ENCODE peak calls at places on chromosome 15, in five cellular contexts. One of them, this sample, is unnamed. For H3K4me1 and H3K27me3, the result is how much of the 10 kb centered on the place peaks cover.

GRCh38 chr15:58839485-58839884 is 68.4 kb downstream of the MINDY2 start:
- DNase-seq in uterus: no peak
- DNase-seq in IMR-90: peak
- DNase-seq in lung: no peak
- DNase-seq in naive thymus-derived CD4-positive, alpha-beta T cell: no peak
- DNase-seq in this sample: no peak

GRCh38 chr15:24954783-24955548 is at the start of the genes SNRPN and SNURF:
- DNase-seq in uterus: peak
- DNase-seq in IMR-90: peak
- DNase-seq in lung: peak
- DNase-seq in naive thymus-derived CD4-positive, alpha-beta T cell: peak
- DNase-seq in this sample: peak

GRCh38 chr15:85709250-85709649 is 85.5 kb downstream of the KLHL25 start:
- DNase-seq in uterus: no peak
- DNase-seq in IMR-90: no peak
- DNase-seq in lung: no peak
- DNase-seq in naive thymus-derived CD4-positive, alpha-beta T cell: no peak
- DNase-seq in this sample: no peak

GRCh38 chr15:76987896-76988860 is 6.7 kb upstream of the PSTPIP1 start:
- DNase-seq in uterus: no peak
- DNase-seq in IMR-90: no peak
- DNase-seq in lung: no peak
- DNase-seq in naive thymus-derived CD4-positive, alpha-beta T cell: peak
- DNase-seq in this sample: peak

GRCh38 chr15:101207867-101208288 is 44.0 kb downstream of the CHSY1 start:
- DNase-seq in uterus: no peak
- DNase-seq in IMR-90: peak
- DNase-seq in lung: no peak
- DNase-seq in naive thymus-derived CD4-positive, alpha-beta T cell: no peak
- DNase-seq in this sample: no peak

GRCh38 chr15:87653646-87654045 is 602.9 kb downstream of the NTRK3 start:
- DNase-seq in uterus: no peak
- DNase-seq in IMR-90: no peak
- DNase-seq in lung: no peak
- DNase-seq in naive thymus-derived CD4-positive, alpha-beta T cell: no peak
- DNase-seq in this sample: no peak

GRCh38 chr15:55907797-55908196 is 85.6 kb downstream of the NEDD4 start:
- DNase-seq in uterus: no peak
- DNase-seq in IMR-90: peak
- DNase-seq in lung: no peak
- DNase-seq in naive thymus-derived CD4-positive, alpha-beta T cell: no peak
- DNase-seq in this sample: no peak

GRCh38 chr15:88255496-88256171 is 905 bp downstream of the NTRK3 start:
- DNase-seq in uterus: peak
- DNase-seq in IMR-90: peak
- DNase-seq in lung: no peak
- DNase-seq in naive thymus-derived CD4-positive, alpha-beta T cell: no peak
- DNase-seq in this sample: no peak

GRCh38 chr15:34732430-34732829 is 22.4 kb downstream of the GJD2 start:
- DNase-seq in uterus: no peak
- DNase-seq in IMR-90: no peak
- DNase-seq in lung: no peak
- DNase-seq in naive thymus-derived CD4-positive, alpha-beta T cell: no peak
- DNase-seq in this sample: no peak

GRCh38 chr15:23572844-23573243 is 7.4 kb downstream of the MKRN3 start:
- DNase-seq in uterus: no peak
- DNase-seq in IMR-90: no peak
- DNase-seq in lung: no peak
- DNase-seq in naive thymus-derived CD4-positive, alpha-beta T cell: no peak
- DNase-seq in this sample: no peak

GRCh38 chr15:62403164-62403809 is 238.2 kb upstream of the C2CD4B start:
- DNase-seq in uterus: no peak
- DNase-seq in IMR-90: peak
- DNase-seq in lung: no peak
- DNase-seq in naive thymus-derived CD4-positive, alpha-beta T cell: no peak
- DNase-seq in this sample: no peak

GRCh38 chr15:87752250-87752951 is 504.1 kb downstream of the NTRK3 start:
- DNase-seq in uterus: no peak
- DNase-seq in IMR-90: peak
- DNase-seq in lung: no peak
- DNase-seq in naive thymus-derived CD4-positive, alpha-beta T cell: no peak
- DNase-seq in this sample: no peak

GRCh38 chr15:69298697-69299441 is at the start of gene PAQR5:
- DNase-seq in uterus: no peak
- DNase-seq in IMR-90: no peak
- DNase-seq in lung: peak
- DNase-seq in naive thymus-derived CD4-positive, alpha-beta T cell: no peak
- DNase-seq in this sample: peak

GRCh38 chr15:41774873-41775417 is 661 bp downstream of the MAPKBP1 start:
- DNase-seq in uterus: no peak
- DNase-seq in IMR-90: no peak
- DNase-seq in lung: no peak
- DNase-seq in naive thymus-derived CD4-positive, alpha-beta T cell: no peak
- DNase-seq in this sample: no peak

GRCh38 chr15:69489101-69489571 is 36.5 kb downstream of the RPLP1 start:
- DNase-seq in uterus: no peak
- DNase-seq in IMR-90: no peak
- DNase-seq in lung: no peak
- DNase-seq in naive thymus-derived CD4-positive, alpha-beta T cell: no peak
- DNase-seq in this sample: no peak

GRCh38 chr15:57522148-57522547 is 69.6 kb upstream of the MYZAP start:
- DNase-seq in uterus: no peak
- DNase-seq in IMR-90: no peak
- DNase-seq in lung: no peak
- DNase-seq in naive thymus-derived CD4-positive, alpha-beta T cell: no peak
- DNase-seq in this sample: no peak

GRCh38 chr15:27933562-27933961 is 165.6 kb downstream of the OCA2 start:
- DNase-seq in uterus: no peak
- DNase-seq in IMR-90: no peak
- DNase-seq in lung: no peak
- DNase-seq in naive thymus-derived CD4-positive, alpha-beta T cell: no peak
- DNase-seq in this sample: no peak

GRCh38 chr15:58221591-58222241 is 83.5 kb downstream of the AQP9 start:
- DNase-seq in uterus: no peak
- DNase-seq in IMR-90: peak
- DNase-seq in lung: no peak
- DNase-seq in naive thymus-derived CD4-positive, alpha-beta T cell: no peak
- DNase-seq in this sample: peak

GRCh38 chr15:90013503-90013937 is 12.4 kb downstream of the ZNF710 start:
- DNase-seq in uterus: no peak
- DNase-seq in IMR-90: no peak
- DNase-seq in lung: no peak
- DNase-seq in naive thymus-derived CD4-positive, alpha-beta T cell: no peak
- DNase-seq in this sample: no peak

GRCh38 chr15:91104111-91104510 is 4.1 kb downstream of the SV2B start:
- DNase-seq in uterus: no peak
- DNase-seq in IMR-90: no peak
- DNase-seq in lung: no peak
- DNase-seq in naive thymus-derived CD4-positive, alpha-beta T cell: no peak
- DNase-seq in this sample: no peak

GRCh38 chr15:83053151-83053550 is 13.9 kb downstream of the BTBD1 start:
- DNase-seq in uterus: no peak
- DNase-seq in IMR-90: peak
- DNase-seq in lung: no peak
- DNase-seq in naive thymus-derived CD4-positive, alpha-beta T cell: no peak
- DNase-seq in this sample: no peak

GRCh38 chr15:38377547-38378161 is 76.3 kb upstream of the FAM98B start:
- DNase-seq in uterus: no peak
- DNase-seq in IMR-90: peak
- DNase-seq in lung: no peak
- DNase-seq in naive thymus-derived CD4-positive, alpha-beta T cell: no peak
- DNase-seq in this sample: no peak

DNA sequence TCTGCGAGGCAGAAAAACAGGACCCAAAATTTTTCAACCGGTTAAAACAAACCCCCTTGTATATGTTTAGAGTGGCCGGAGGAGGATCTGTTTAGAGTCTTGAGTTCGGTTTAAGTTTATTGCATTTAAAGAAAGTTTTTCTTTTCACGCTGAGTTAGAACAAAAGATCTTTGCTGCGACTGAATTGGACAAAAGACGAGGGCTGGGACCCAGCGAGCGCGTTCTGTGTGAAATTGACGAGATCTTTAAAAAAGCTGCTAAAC is 9.8 kb downstream of the NR2F2 start:
- DNase-seq in uterus: no peak
- DNase-seq in IMR-90: no peak
- DNase-seq in lung: no peak
- DNase-seq in naive thymus-derived CD4-positive, alpha-beta T cell: no peak
- DNase-seq in this sample: no peak
- H3K27ac ChIP-seq in uterus: peak
- H3K27ac ChIP-seq in IMR-90: peak
- H3K27ac ChIP-seq in lung: peak
- H3K27ac ChIP-seq in naive thymus-derived CD4-positive, alpha-beta T cell: no peak
- H3K27ac ChIP-seq in this sample: peak

DNA sequence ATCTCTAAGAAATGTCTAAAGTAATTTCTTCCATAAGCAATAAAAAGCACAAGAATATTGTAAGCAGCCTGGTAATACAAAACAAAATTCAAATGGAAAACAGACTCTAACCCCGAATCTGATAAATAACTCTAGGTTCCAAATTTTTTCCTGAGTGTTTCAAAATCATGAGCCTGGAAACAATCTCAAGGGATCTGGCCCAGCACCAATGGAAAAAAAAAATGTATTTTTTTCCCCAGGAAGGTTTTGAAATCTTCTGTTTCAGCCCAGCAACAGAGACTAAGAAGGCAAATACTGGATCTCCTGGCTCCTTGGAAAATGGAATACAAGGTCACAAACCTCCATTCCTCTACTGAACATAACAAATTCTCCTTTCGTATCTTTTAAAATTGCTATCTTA is 13.0 kb downstream of the TBC1D2B start:
- DNase-seq in uterus: no peak
- DNase-seq in IMR-90: peak
- DNase-seq in lung: no peak
- DNase-seq in naive thymus-derived CD4-positive, alpha-beta T cell: no peak
- DNase-seq in this sample: no peak
- H3K4me1 ChIP-seq in uterus: under half
- H3K4me1 ChIP-seq in IMR-90: under half
- H3K4me1 ChIP-seq in lung: under half
- H3K4me1 ChIP-seq in naive thymus-derived CD4-positive, alpha-beta T cell: half or more
- H3K4me1 ChIP-seq in this sample: under half

DNA sequence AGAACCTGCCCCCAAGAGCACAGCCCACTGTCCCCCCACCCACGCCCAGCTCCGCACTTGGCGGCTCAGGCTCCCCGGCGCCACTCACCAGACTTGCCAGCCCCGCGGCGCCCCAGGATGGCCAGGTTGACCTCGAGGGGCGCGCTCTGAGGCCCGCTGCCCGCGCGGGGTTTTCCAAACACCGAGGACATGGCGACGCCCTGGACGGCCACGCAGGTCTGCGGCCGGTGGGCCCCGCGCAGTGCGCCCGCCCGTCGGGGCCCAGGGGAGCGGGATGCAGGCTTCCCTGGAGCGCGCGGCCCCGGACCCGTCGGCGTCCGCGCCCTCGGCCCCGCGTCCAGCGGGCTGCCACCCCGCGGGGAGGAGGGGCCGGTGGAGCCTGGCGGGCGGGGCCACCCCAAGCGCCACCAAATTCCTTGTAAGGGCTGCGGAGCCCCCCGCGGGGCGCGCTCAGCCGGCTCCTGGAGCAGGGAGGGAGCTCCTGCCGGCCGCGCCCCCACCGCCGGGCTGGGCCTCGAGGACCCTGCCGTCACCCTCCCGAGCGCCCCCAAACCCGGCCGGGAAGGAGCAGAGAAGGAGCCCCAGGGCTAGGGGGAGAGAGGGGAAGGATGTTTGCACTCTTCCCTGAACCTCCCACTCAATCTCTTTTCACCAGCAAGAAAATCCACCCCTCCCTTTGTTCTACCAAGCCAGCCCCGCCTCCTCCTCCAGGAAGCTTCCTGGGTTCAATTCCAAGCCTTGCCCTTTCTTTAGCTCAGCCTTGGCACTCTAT is at the start of gene RASL12:
- DNase-seq in uterus: peak
- DNase-seq in IMR-90: no peak
- DNase-seq in lung: no peak
- DNase-seq in naive thymus-derived CD4-positive, alpha-beta T cell: no peak
- DNase-seq in this sample: no peak
- H3K27me3 ChIP-seq in uterus: under half
- H3K27me3 ChIP-seq in IMR-90: under half
- H3K27me3 ChIP-seq in lung: under half
- H3K27me3 ChIP-seq in naive thymus-derived CD4-positive, alpha-beta T cell: under half
- H3K27me3 ChIP-seq in this sample: under half

GRCh38 chr15:75706682-75706954 is 6.0 kb downstream of the CSPG4 start:
- DNase-seq in uterus: no peak
- DNase-seq in IMR-90: no peak
- DNase-seq in lung: no peak
- DNase-seq in naive thymus-derived CD4-positive, alpha-beta T cell: no peak
- DNase-seq in this sample: no peak
- H3K27ac ChIP-seq in uterus: no peak
- H3K27ac ChIP-seq in IMR-90: no peak
- H3K27ac ChIP-seq in lung: no peak
- H3K27ac ChIP-seq in naive thymus-derived CD4-positive, alpha-beta T cell: no peak
- H3K27ac ChIP-seq in this sample: no peak

DNA sequence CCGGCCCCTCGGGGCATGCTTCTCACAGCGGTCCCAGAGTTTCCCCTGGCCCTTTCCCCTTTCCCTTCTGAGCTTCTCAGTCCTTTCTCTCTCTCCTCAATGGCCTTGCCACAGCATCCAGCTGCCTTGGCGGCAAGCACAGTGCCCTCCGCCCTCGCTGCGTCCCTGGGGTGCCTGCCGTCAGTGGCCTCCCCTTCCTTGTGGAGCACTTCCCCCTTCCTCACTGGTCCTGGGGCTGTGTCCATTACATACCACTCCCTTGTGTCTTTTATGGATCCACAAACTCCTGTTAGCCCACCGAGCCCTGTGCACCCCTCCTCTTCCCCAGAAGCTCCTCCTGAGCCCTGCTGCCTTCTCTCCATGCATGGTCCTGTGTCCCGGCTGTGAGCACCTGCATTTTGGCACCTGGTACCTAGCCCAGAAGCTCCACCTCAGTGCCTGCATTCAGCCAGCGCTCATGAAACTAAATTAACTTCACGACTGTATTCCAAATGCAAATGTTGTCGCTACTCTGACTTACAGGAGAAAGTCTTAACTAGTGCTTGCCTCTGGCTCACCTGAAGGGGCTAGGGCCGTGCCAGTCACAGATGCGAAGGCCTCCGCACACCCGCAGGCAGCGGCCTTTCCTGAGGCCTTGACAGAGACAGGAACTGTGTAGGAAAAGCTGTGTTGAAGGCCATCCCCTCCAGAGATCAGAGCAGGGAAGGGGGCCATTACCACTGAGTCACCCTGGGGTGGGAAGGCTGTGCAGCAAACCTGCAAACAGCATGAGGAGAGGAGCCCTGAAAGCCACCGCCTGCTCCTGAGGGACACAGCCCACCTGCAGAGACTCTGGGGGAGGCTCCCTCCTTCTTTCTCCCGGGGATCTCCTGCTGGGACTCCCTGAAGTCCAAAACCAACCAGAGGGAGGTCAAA is 19.1 kb upstream of the KLF13 start:
- DNase-seq in uterus: no peak
- DNase-seq in IMR-90: no peak
- DNase-seq in lung: peak
- DNase-seq in naive thymus-derived CD4-positive, alpha-beta T cell: no peak
- DNase-seq in this sample: peak
- H3K4me1 ChIP-seq in uterus: under half
- H3K4me1 ChIP-seq in IMR-90: under half
- H3K4me1 ChIP-seq in lung: under half
- H3K4me1 ChIP-seq in naive thymus-derived CD4-positive, alpha-beta T cell: under half
- H3K4me1 ChIP-seq in this sample: under half

This sample was measured in right lobe of liver.